ENCODE peak calls at places on chromosomes 2 and 18, in six cellular contexts. B is breast epithelium; T is G401; W is endothelial cell; Y is neuronal stem cell; L is effector CD8-positive, alpha-beta T cell. J is an unnamed sample.
A peak's percentile ranks its signal among the peaks of the same experiment; 100 is the strongest.

GRCh38 chr2:10610213-10610892 is 79.4 kb downstream of the NOL10 start:
- DNase-seq in B (no peak), T (no peak), W (no peak), Y (no peak), L (no peak), J (no peak)

GRCh38 chr2:85446296-85447221 is 28.0 kb downstream of the SH2D6 start:
- DNase-seq in B (no peak), T (no peak), W (no peak), Y (no peak), L (no peak), J (no peak)

GRCh38 chr18:12307251-12307736 is 747 bp upstream of the TUBB6 start:
- DNase-seq in B (peak; percentile 57), T (peak; percentile 14), W (peak; percentile 58), Y (peak; percentile 53), L (no peak), J (no peak)

GRCh38 chr2:69660084-69660483 is 16.5 kb upstream of the AAK1 start:
- DNase-seq in B (no peak), T (no peak), W (no peak), Y (no peak), L (no peak), J (no peak)

GRCh38 chr2:40451926-40452605 is at the start of gene SLC8A1:
- DNase-seq in B (no peak), T (peak; percentile 38), W (peak; percentile 55), Y (peak; percentile 51), L (no peak), J (no peak)

GRCh38 chr2:72214429-72215143 is 66.9 kb upstream of the CYP26B1 start:
- DNase-seq in B (no peak), T (no peak), W (no peak), Y (no peak), L (no peak), J (no peak)

GRCh38 chr18:43634994-43635393 is 357.7 kb upstream of the SYT4 start:
- DNase-seq in B (no peak), T (no peak), W (no peak), Y (no peak), L (no peak), J (no peak)

GRCh38 chr2:73494031-73494430 is 108.4 kb downstream of the ALMS1 start:
- DNase-seq in B (no peak), T (no peak), W (no peak), Y (no peak), L (no peak), J (no peak)

GRCh38 chr2:80971-81736 is 34.8 kb upstream of the FAM110C start:
- DNase-seq in B (no peak), T (no peak), W (no peak), Y (no peak), L (no peak), J (no peak)

GRCh38 chr2:189163889-189164288 is 15.7 kb downstream of the COL5A2 start:
- DNase-seq in B (no peak), T (no peak), W (no peak), Y (no peak), L (no peak), J (no peak)